ENCODE peak calls at places on chromosomes 13 and 19, in four cellular contexts. One of them, this sample, is unnamed.

GRCh38 chr19:46495789-46496099 is at the start of gene PNMA8B:
- DNase-seq in IMR-90: peak
- DNase-seq in H1: peak
- DNase-seq in K562: peak
- DNase-seq in this sample: no peak

GRCh38 chr13:79393564-79394249 is 12.3 kb downstream of the RBM26 start:
- DNase-seq in IMR-90: no peak
- DNase-seq in H1: no peak
- DNase-seq in K562: peak
- DNase-seq in this sample: no peak

GRCh38 chr19:38564981-38565685 is 52.6 kb downstream of the MAP4K1 start:
- DNase-seq in IMR-90: no peak
- DNase-seq in H1: no peak
- DNase-seq in K562: no peak
- DNase-seq in this sample: no peak

GRCh38 chr19:7507884-7508283 is 8.0 kb upstream of the ZNF358 start:
- DNase-seq in IMR-90: peak
- DNase-seq in H1: peak
- DNase-seq in K562: peak
- DNase-seq in this sample: no peak

GRCh38 chr19:35869327-35870123 is 1.2 kb downstream of the APLP1 start:
- DNase-seq in IMR-90: peak
- DNase-seq in H1: peak
- DNase-seq in K562: peak
- DNase-seq in this sample: no peak

GRCh38 chr19:10730932-10731331 is 13.1 kb downstream of the DNM2 start:
- DNase-seq in IMR-90: no peak
- DNase-seq in H1: no peak
- DNase-seq in K562: no peak
- DNase-seq in this sample: no peak

GRCh38 chr13:94416454-94417080 is 62.9 kb downstream of the DCT start:
- DNase-seq in IMR-90: peak
- DNase-seq in H1: peak
- DNase-seq in K562: peak
- DNase-seq in this sample: no peak

GRCh38 chr13:98467263-98467985 is 109.5 kb downstream of the STK24 start:
- DNase-seq in IMR-90: no peak
- DNase-seq in H1: no peak
- DNase-seq in K562: no peak
- DNase-seq in this sample: no peak

GRCh38 chr13:85243831-85244230 is 555.4 kb downstream of the SLITRK6 start:
- DNase-seq in IMR-90: no peak
- DNase-seq in H1: no peak
- DNase-seq in K562: no peak
- DNase-seq in this sample: no peak

GRCh38 chr19:38674388-38675133 is 27.1 kb downstream of the ACTN4 start:
- DNase-seq in IMR-90: peak
- DNase-seq in H1: no peak
- DNase-seq in K562: peak
- DNase-seq in this sample: no peak

GRCh38 chr13:102877285-102877684 is 31.5 kb downstream of the ERCC5 start:
- DNase-seq in IMR-90: peak
- DNase-seq in H1: no peak
- DNase-seq in K562: no peak
- DNase-seq in this sample: no peak

GRCh38 chr19:46480409-46480808 is 9.0 kb upstream of the PNMA8A start:
- DNase-seq in IMR-90: peak
- DNase-seq in H1: no peak
- DNase-seq in K562: no peak
- DNase-seq in this sample: no peak

GRCh38 chr13:112615391-112615790 is 27.4 kb upstream of the TUBGCP3 start:
- DNase-seq in IMR-90: no peak
- DNase-seq in H1: no peak
- DNase-seq in K562: no peak
- DNase-seq in this sample: no peak

GRCh38 chr13:112616586-112617381 is 28.8 kb upstream of the TUBGCP3 start:
- DNase-seq in IMR-90: peak
- DNase-seq in H1: no peak
- DNase-seq in K562: peak
- DNase-seq in this sample: no peak

GRCh38 chr13:112617754-112618375 is 29.9 kb upstream of the TUBGCP3 start:
- DNase-seq in IMR-90: no peak
- DNase-seq in H1: no peak
- DNase-seq in K562: no peak
- DNase-seq in this sample: no peak

GRCh38 chr13:112619730-112620639 is 32.0 kb upstream of the TUBGCP3 start:
- DNase-seq in IMR-90: no peak
- DNase-seq in H1: no peak
- DNase-seq in K562: peak
- DNase-seq in this sample: no peak

GRCh38 chr13:112618501-112618900 is 30.5 kb upstream of the TUBGCP3 start:
- DNase-seq in IMR-90: no peak
- DNase-seq in H1: no peak
- DNase-seq in K562: no peak
- DNase-seq in this sample: no peak
- TF ChIP-seq CHD1 in IMR-90: no peak
- TF ChIP-seq CHD1 in H1: no peak
- TF ChIP-seq CHD1 in K562: no peak
- TF ChIP-seq CHD1 in this sample: no peak

GRCh38 chr13:110340812-110341444 is 33.8 kb downstream of the COL4A2 start:
- DNase-seq in IMR-90: peak
- DNase-seq in H1: no peak
- DNase-seq in K562: no peak
- DNase-seq in this sample: no peak
- TF ChIP-seq CEBPB in IMR-90: peak
- TF ChIP-seq CEBPB in H1: no peak
- TF ChIP-seq CEBPB in K562: no peak
- TF ChIP-seq CEBPB in this sample: no peak

GRCh38 chr13:100633461-100633860 is 41.1 kb downstream of the TMTC4 start:
- DNase-seq in IMR-90: peak
- DNase-seq in H1: no peak
- DNase-seq in K562: no peak
- DNase-seq in this sample: no peak
- TF ChIP-seq CHD1 in IMR-90: no peak
- TF ChIP-seq CHD1 in H1: no peak
- TF ChIP-seq CHD1 in K562: no peak
- TF ChIP-seq CHD1 in this sample: no peak

GRCh38 chr19:50902640-50903039 is 8.6 kb downstream of the KLK4 start:
- DNase-seq in IMR-90: no peak
- DNase-seq in H1: no peak
- DNase-seq in K562: no peak
- DNase-seq in this sample: no peak

GRCh38 chr19:50909240-50910070 is 1.7 kb downstream of the KLK4 start:
- DNase-seq in IMR-90: no peak
- DNase-seq in H1: peak
- DNase-seq in K562: peak
- DNase-seq in this sample: no peak

GRCh38 chr19:50908311-50908710 is 2.9 kb downstream of the KLK4 start:
- DNase-seq in IMR-90: no peak
- DNase-seq in H1: no peak
- DNase-seq in K562: no peak
- DNase-seq in this sample: no peak

GRCh38 chr19:50910722-50911121 is 473 bp downstream of the KLK4 start:
- DNase-seq in IMR-90: no peak
- DNase-seq in H1: no peak
- DNase-seq in K562: no peak
- DNase-seq in this sample: no peak

GRCh38 chr19:50906217-50906616 is 5.0 kb downstream of the KLK4 start:
- DNase-seq in IMR-90: no peak
- DNase-seq in H1: no peak
- DNase-seq in K562: peak
- DNase-seq in this sample: no peak
- TF ChIP-seq CEBPB in IMR-90: no peak
- TF ChIP-seq CEBPB in H1: no peak
- TF ChIP-seq CEBPB in K562: no peak
- TF ChIP-seq CEBPB in this sample: no peak

DNA sequence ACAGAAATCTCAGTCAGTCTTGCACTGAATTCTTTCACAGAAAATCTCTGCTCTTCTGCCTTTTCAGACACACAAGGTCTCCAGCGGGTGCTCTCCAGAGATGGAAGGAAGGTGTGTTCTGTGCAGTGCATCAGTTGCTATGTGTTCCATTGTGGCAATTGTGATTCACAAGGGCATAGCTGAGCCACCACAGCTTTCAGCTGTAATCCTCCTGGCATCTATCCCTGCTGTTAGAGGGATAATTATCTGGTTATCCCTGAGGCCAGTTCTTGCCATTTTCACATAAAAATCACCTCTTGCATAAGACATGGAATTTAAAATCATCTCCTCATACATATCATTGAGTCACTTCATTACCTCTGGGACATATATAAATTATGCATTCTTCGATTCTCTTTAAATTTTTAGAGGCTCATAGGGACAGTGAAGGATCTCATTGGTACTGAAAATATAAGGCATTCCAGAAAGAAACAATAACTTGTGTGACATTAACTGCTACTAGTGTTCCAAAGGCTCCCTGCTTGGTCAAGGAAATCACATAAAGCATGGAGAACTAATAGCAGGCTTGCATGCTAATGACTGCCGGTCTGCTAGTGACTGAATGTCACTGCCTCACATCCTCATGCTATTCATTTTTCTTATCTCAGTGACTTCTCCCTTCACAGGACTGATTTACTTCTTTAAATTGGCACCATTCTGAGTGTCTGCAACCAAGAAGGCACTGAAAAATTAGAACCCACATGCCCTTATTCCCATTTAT is 214.0 kb downstream of the ENOX1 start:
- DNase-seq in IMR-90: peak
- DNase-seq in H1: no peak
- DNase-seq in K562: no peak
- DNase-seq in this sample: no peak
- TF ChIP-seq CHD1 in IMR-90: no peak
- TF ChIP-seq CHD1 in H1: no peak
- TF ChIP-seq CHD1 in K562: no peak
- TF ChIP-seq CHD1 in this sample: no peak

GRCh38 chr19:33410915-33411401 is 37.4 kb downstream of the CEBPG start:
- DNase-seq in IMR-90: no peak
- DNase-seq in H1: no peak
- DNase-seq in K562: no peak
- DNase-seq in this sample: no peak
- TF ChIP-seq CEBPB in IMR-90: no peak
- TF ChIP-seq CEBPB in H1: no peak
- TF ChIP-seq CEBPB in K562: no peak
- TF ChIP-seq CEBPB in this sample: no peak

GRCh38 chr13:112061367-112062046 is 5.4 kb upstream of the SOX1 start:
- DNase-seq in IMR-90: no peak
- DNase-seq in H1: no peak
- DNase-seq in K562: no peak
- DNase-seq in this sample: no peak
- TF ChIP-seq CHD1 in IMR-90: no peak
- TF ChIP-seq CHD1 in H1: no peak
- TF ChIP-seq CHD1 in K562: no peak
- TF ChIP-seq CHD1 in this sample: no peak

GRCh38 chr19:19670070-19670551 is 1.5 kb downstream of the ZNF101 start:
- DNase-seq in IMR-90: no peak
- DNase-seq in H1: peak
- DNase-seq in K562: no peak
- DNase-seq in this sample: no peak
- TF ChIP-seq CEBPB in IMR-90: no peak
- TF ChIP-seq CEBPB in H1: no peak
- TF ChIP-seq CEBPB in K562: no peak
- TF ChIP-seq CEBPB in this sample: no peak

GRCh38 chr19:18170714-18171255 is 2.8 kb upstream of the IFI30 start:
- DNase-seq in IMR-90: no peak
- DNase-seq in H1: no peak
- DNase-seq in K562: no peak
- DNase-seq in this sample: peak

GRCh38 chr19:18165794-18166544 is 7.6 kb upstream of the IFI30 start:
- DNase-seq in IMR-90: no peak
- DNase-seq in H1: no peak
- DNase-seq in K562: no peak
- DNase-seq in this sample: no peak

GRCh38 chr19:18167011-18167410 is 6.6 kb upstream of the IFI30 start:
- DNase-seq in IMR-90: no peak
- DNase-seq in H1: no peak
- DNase-seq in K562: no peak
- DNase-seq in this sample: no peak

GRCh38 chr19:18168673-18169381 is 4.8 kb upstream of the IFI30 start:
- DNase-seq in IMR-90: no peak
- DNase-seq in H1: no peak
- DNase-seq in K562: no peak
- DNase-seq in this sample: no peak

DNA sequence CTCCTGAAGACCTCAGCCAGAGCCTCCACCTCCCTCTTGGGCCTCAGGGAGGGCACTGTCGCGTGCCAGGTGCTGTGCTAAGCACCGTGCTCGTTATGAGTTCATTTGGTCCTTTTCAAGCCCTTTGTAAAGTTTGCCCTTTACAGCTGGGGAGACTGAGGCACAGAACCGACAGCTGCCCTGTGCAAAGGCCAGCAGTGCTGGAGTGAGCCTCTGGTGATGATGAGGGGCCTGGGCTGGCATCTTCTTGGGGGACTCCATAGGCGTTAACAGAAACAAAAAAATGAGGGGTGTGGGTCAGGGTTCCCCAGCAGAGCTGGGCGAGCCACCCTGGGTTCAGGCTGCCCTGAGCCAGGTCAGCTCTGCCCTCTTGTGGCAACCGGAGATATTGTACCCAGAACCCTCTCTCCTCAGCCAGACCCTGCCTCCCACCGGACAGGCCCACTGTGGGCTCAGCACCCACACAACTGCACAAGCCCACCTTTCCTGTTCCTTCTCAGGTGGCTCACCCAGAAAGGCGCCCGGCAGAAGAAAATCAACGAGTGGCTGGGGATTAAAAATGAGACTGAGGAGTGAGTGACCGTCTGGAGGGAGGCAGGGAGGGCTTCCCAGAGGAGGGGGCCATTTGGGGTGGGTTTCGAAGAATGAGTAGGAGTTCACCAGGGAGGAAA is 5.5 kb upstream of the IFI30 start:
- DNase-seq in IMR-90: peak
- DNase-seq in H1: no peak
- DNase-seq in K562: peak
- DNase-seq in this sample: no peak
- TF ChIP-seq CHD1 in IMR-90: no peak
- TF ChIP-seq CHD1 in H1: no peak
- TF ChIP-seq CHD1 in K562: no peak
- TF ChIP-seq CHD1 in this sample: no peak

GRCh38 chr19:13060233-13060963 is 42.3 kb downstream of the LYL1 start:
- DNase-seq in IMR-90: no peak
- DNase-seq in H1: no peak
- DNase-seq in K562: no peak
- DNase-seq in this sample: no peak
- TF ChIP-seq CEBPB in IMR-90: no peak
- TF ChIP-seq CEBPB in H1: no peak
- TF ChIP-seq CEBPB in K562: no peak
- TF ChIP-seq CEBPB in this sample: no peak